ENCODE peak calls at places on chromosomes 7 and 10, in eight cellular contexts. One of them, this sample, is unnamed.

GRCh38 chr7:50662059-50662689 is 97.0 kb upstream of the DDC start:
- DNase-seq in omental fat pad: no peak
- DNase-seq in right lobe of liver: no peak
- DNase-seq in foreskin fibroblast: no peak
- DNase-seq in AG09309: no peak
- DNase-seq in psoas muscle: no peak
- DNase-seq in mammary epithelial cell: peak; percentile 14
- DNase-seq in AG10803: no peak
- DNase-seq in this sample: no peak

GRCh38 chr7:68691261-68692216 is 906.7 kb upstream of the AUTS2 start:
- DNase-seq in omental fat pad: peak; percentile 34
- DNase-seq in right lobe of liver: no peak
- DNase-seq in foreskin fibroblast: peak; percentile 10
- DNase-seq in AG09309: peak; percentile 69
- DNase-seq in psoas muscle: peak; percentile 59
- DNase-seq in mammary epithelial cell: no peak
- DNase-seq in AG10803: peak; percentile 95
- DNase-seq in this sample: no peak

GRCh38 chr7:28678421-28678965 is 266.2 kb downstream of the CREB5 start:
- DNase-seq in omental fat pad: no peak
- DNase-seq in right lobe of liver: no peak
- DNase-seq in foreskin fibroblast: no peak
- DNase-seq in AG09309: no peak
- DNase-seq in psoas muscle: no peak
- DNase-seq in mammary epithelial cell: peak; percentile 32
- DNase-seq in AG10803: no peak
- DNase-seq in this sample: no peak

GRCh38 chr10:43214071-43214955 is 52.6 kb downstream of the RASGEF1A start:
- DNase-seq in omental fat pad: no peak
- DNase-seq in right lobe of liver: no peak
- DNase-seq in foreskin fibroblast: no peak
- DNase-seq in AG09309: peak; percentile 4
- DNase-seq in psoas muscle: peak; percentile 13
- DNase-seq in mammary epithelial cell: peak; percentile 9
- DNase-seq in AG10803: peak; percentile 21
- DNase-seq in this sample: no peak

GRCh38 chr7:142445019-142445686 is 187.3 kb upstream of the PRSS58 start:
- DNase-seq in omental fat pad: no peak
- DNase-seq in right lobe of liver: no peak
- DNase-seq in foreskin fibroblast: no peak
- DNase-seq in AG09309: no peak
- DNase-seq in psoas muscle: no peak
- DNase-seq in mammary epithelial cell: no peak
- DNase-seq in AG10803: no peak
- DNase-seq in this sample: no peak

GRCh38 chr10:131781076-131781475 is 119.7 kb upstream of the PPP2R2D start:
- DNase-seq in omental fat pad: no peak
- DNase-seq in right lobe of liver: no peak
- DNase-seq in foreskin fibroblast: no peak
- DNase-seq in AG09309: no peak
- DNase-seq in psoas muscle: no peak
- DNase-seq in mammary epithelial cell: no peak
- DNase-seq in AG10803: no peak
- DNase-seq in this sample: no peak

GRCh38 chr7:157615101-157615817 is 278.5 kb downstream of the DNAJB6 start:
- DNase-seq in omental fat pad: no peak
- DNase-seq in right lobe of liver: no peak
- DNase-seq in foreskin fibroblast: no peak
- DNase-seq in AG09309: no peak
- DNase-seq in psoas muscle: no peak
- DNase-seq in mammary epithelial cell: no peak
- DNase-seq in AG10803: no peak
- DNase-seq in this sample: peak; percentile 66

GRCh38 chr7:25454562-25455031 is 226.3 kb upstream of the NPVF start:
- DNase-seq in omental fat pad: no peak
- DNase-seq in right lobe of liver: no peak
- DNase-seq in foreskin fibroblast: no peak
- DNase-seq in AG09309: no peak
- DNase-seq in psoas muscle: peak; percentile 63
- DNase-seq in mammary epithelial cell: no peak
- DNase-seq in AG10803: no peak
- DNase-seq in this sample: peak; percentile 69

GRCh38 chr7:114761973-114762372 is 159.9 kb upstream of the MDFIC start:
- DNase-seq in omental fat pad: no peak
- DNase-seq in right lobe of liver: no peak
- DNase-seq in foreskin fibroblast: no peak
- DNase-seq in AG09309: no peak
- DNase-seq in psoas muscle: no peak
- DNase-seq in mammary epithelial cell: no peak
- DNase-seq in AG10803: no peak
- DNase-seq in this sample: no peak

GRCh38 chr10:11663763-11664555 is 52.5 kb upstream of the USP6NL start:
- DNase-seq in omental fat pad: no peak
- DNase-seq in right lobe of liver: no peak
- DNase-seq in foreskin fibroblast: no peak
- DNase-seq in AG09309: no peak
- DNase-seq in psoas muscle: no peak
- DNase-seq in mammary epithelial cell: no peak
- DNase-seq in AG10803: no peak
- DNase-seq in this sample: no peak

GRCh38 chr10:18043148-18043547 is 91.4 kb downstream of the SLC39A12 start:
- DNase-seq in omental fat pad: no peak
- DNase-seq in right lobe of liver: no peak
- DNase-seq in foreskin fibroblast: no peak
- DNase-seq in AG09309: no peak
- DNase-seq in psoas muscle: no peak
- DNase-seq in mammary epithelial cell: no peak
- DNase-seq in AG10803: no peak
- DNase-seq in this sample: no peak

GRCh38 chr7:105723582-105723981 is 142.3 kb upstream of the EFCAB10 start:
- DNase-seq in omental fat pad: no peak
- DNase-seq in right lobe of liver: no peak
- DNase-seq in foreskin fibroblast: no peak
- DNase-seq in AG09309: no peak
- DNase-seq in psoas muscle: no peak
- DNase-seq in mammary epithelial cell: no peak
- DNase-seq in AG10803: no peak
- DNase-seq in this sample: no peak

GRCh38 chr7:153657182-153657800 is 394.9 kb upstream of the DPP6 start:
- DNase-seq in omental fat pad: no peak
- DNase-seq in right lobe of liver: no peak
- DNase-seq in foreskin fibroblast: no peak
- DNase-seq in AG09309: no peak
- DNase-seq in psoas muscle: no peak
- DNase-seq in mammary epithelial cell: no peak
- DNase-seq in AG10803: no peak
- DNase-seq in this sample: no peak

GRCh38 chr7:98217623-98218582 is 6.7 kb downstream of the BHLHA15 start:
- DNase-seq in omental fat pad: no peak
- DNase-seq in right lobe of liver: no peak
- DNase-seq in foreskin fibroblast: no peak
- DNase-seq in AG09309: no peak
- DNase-seq in psoas muscle: peak; percentile 46
- DNase-seq in mammary epithelial cell: no peak
- DNase-seq in AG10803: no peak
- DNase-seq in this sample: peak; percentile 59

GRCh38 chr10:54441286-54441685 is 359.7 kb downstream of the PCDH15 start:
- DNase-seq in omental fat pad: no peak
- DNase-seq in right lobe of liver: no peak
- DNase-seq in foreskin fibroblast: no peak
- DNase-seq in AG09309: no peak
- DNase-seq in psoas muscle: no peak
- DNase-seq in mammary epithelial cell: no peak
- DNase-seq in AG10803: no peak
- DNase-seq in this sample: no peak

GRCh38 chr10:122850705-122851640 is 5.3 kb upstream of the CUZD1 start:
- DNase-seq in omental fat pad: no peak
- DNase-seq in right lobe of liver: no peak
- DNase-seq in foreskin fibroblast: no peak
- DNase-seq in AG09309: no peak
- DNase-seq in psoas muscle: no peak
- DNase-seq in mammary epithelial cell: no peak
- DNase-seq in AG10803: no peak
- DNase-seq in this sample: no peak

GRCh38 chr10:12455774-12456173 is 106.4 kb downstream of the CAMK1D start:
- DNase-seq in omental fat pad: no peak
- DNase-seq in right lobe of liver: no peak
- DNase-seq in foreskin fibroblast: peak; percentile 20
- DNase-seq in AG09309: no peak
- DNase-seq in psoas muscle: no peak
- DNase-seq in mammary epithelial cell: no peak
- DNase-seq in AG10803: no peak
- DNase-seq in this sample: no peak

DNA sequence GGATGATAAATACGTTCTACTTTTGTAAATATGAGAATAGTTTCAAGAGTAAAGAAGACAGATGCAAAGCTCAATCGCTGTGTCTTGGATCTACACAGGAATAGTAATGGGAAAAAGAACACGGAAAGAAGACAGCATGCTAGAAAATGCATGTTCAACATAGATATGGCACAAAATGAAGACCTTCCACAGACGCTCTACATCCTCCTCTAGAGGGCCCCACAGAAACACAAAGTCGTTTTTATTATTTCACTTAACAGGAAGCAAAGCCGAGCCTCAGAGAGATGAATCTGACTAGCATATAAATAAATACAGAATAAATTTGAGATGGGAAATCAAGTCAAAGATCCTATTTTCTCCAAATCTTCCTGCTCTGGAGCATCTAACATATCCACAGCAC is 292.6 kb downstream of the PARD3 start:
- DNase-seq in omental fat pad: no peak
- DNase-seq in right lobe of liver: no peak
- DNase-seq in foreskin fibroblast: no peak
- DNase-seq in AG09309: no peak
- DNase-seq in psoas muscle: no peak
- DNase-seq in mammary epithelial cell: no peak
- DNase-seq in AG10803: no peak
- DNase-seq in this sample: no peak
- TF ChIP-seq CTCF in omental fat pad: no peak
- TF ChIP-seq CTCF in right lobe of liver: peak; percentile 47
- TF ChIP-seq CTCF in foreskin fibroblast: peak; percentile 10
- TF ChIP-seq CTCF in AG09309: peak; percentile 35
- TF ChIP-seq CTCF in psoas muscle: no peak
- TF ChIP-seq CTCF in mammary epithelial cell: no peak
- TF ChIP-seq CTCF in AG10803: peak; percentile 27
- TF ChIP-seq CTCF in this sample: no peak

GRCh38 chr7:112969946-112970345 is 116.7 kb downstream of the GPR85 start:
- DNase-seq in omental fat pad: no peak
- DNase-seq in right lobe of liver: no peak
- DNase-seq in foreskin fibroblast: no peak
- DNase-seq in AG09309: no peak
- DNase-seq in psoas muscle: no peak
- DNase-seq in mammary epithelial cell: no peak
- DNase-seq in AG10803: no peak
- DNase-seq in this sample: no peak

GRCh38 chr7:112965506-112965905 is 121.1 kb downstream of the GPR85 start:
- DNase-seq in omental fat pad: no peak
- DNase-seq in right lobe of liver: no peak
- DNase-seq in foreskin fibroblast: no peak
- DNase-seq in AG09309: no peak
- DNase-seq in psoas muscle: no peak
- DNase-seq in mammary epithelial cell: no peak
- DNase-seq in AG10803: peak; percentile 36
- DNase-seq in this sample: no peak

GRCh38 chr7:112970771-112971170 is 115.9 kb downstream of the GPR85 start:
- DNase-seq in omental fat pad: no peak
- DNase-seq in right lobe of liver: no peak
- DNase-seq in foreskin fibroblast: no peak
- DNase-seq in AG09309: no peak
- DNase-seq in psoas muscle: no peak
- DNase-seq in mammary epithelial cell: no peak
- DNase-seq in AG10803: no peak
- DNase-seq in this sample: no peak
- TF ChIP-seq CTCF in omental fat pad: no peak
- TF ChIP-seq CTCF in right lobe of liver: no peak
- TF ChIP-seq CTCF in foreskin fibroblast: no peak
- TF ChIP-seq CTCF in AG09309: no peak
- TF ChIP-seq CTCF in psoas muscle: no peak
- TF ChIP-seq CTCF in mammary epithelial cell: no peak
- TF ChIP-seq CTCF in AG10803: no peak
- TF ChIP-seq CTCF in this sample: no peak

DNA sequence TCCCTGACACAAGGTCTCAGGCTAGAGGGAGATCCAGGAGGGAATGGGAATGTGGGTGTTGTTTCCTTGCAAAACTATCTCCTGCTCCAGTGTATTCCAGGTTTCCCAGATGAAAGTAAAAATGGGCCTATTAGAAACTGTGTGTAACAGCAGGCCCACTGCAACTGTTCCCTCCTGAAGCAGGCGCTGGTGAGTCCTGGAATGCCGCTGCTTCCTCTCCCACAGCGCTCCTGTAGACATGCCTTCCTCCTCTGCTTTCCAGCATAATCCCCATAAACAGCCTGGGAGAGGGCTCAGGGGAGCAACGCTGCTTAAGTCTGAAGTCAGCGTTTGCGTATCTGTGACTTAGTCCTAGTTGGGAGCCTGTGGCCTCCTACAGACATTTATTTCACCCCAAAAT is 551.1 kb upstream of the FOXK1 start:
- DNase-seq in omental fat pad: no peak
- DNase-seq in right lobe of liver: no peak
- DNase-seq in foreskin fibroblast: no peak
- DNase-seq in AG09309: no peak
- DNase-seq in psoas muscle: no peak
- DNase-seq in mammary epithelial cell: no peak
- DNase-seq in AG10803: no peak
- DNase-seq in this sample: peak; percentile 14
- TF ChIP-seq CTCF in omental fat pad: no peak
- TF ChIP-seq CTCF in right lobe of liver: no peak
- TF ChIP-seq CTCF in foreskin fibroblast: no peak
- TF ChIP-seq CTCF in AG09309: no peak
- TF ChIP-seq CTCF in psoas muscle: no peak
- TF ChIP-seq CTCF in mammary epithelial cell: no peak
- TF ChIP-seq CTCF in AG10803: no peak
- TF ChIP-seq CTCF in this sample: no peak

GRCh38 chr7:121303422-121304171 is 25.2 kb upstream of the WNT16 start:
- DNase-seq in omental fat pad: no peak
- DNase-seq in right lobe of liver: no peak
- DNase-seq in foreskin fibroblast: no peak
- DNase-seq in AG09309: no peak
- DNase-seq in psoas muscle: no peak
- DNase-seq in mammary epithelial cell: no peak
- DNase-seq in AG10803: no peak
- DNase-seq in this sample: no peak
- TF ChIP-seq CTCF in omental fat pad: no peak
- TF ChIP-seq CTCF in right lobe of liver: no peak
- TF ChIP-seq CTCF in foreskin fibroblast: no peak
- TF ChIP-seq CTCF in AG09309: peak; percentile 7
- TF ChIP-seq CTCF in psoas muscle: no peak
- TF ChIP-seq CTCF in mammary epithelial cell: no peak
- TF ChIP-seq CTCF in AG10803: no peak
- TF ChIP-seq CTCF in this sample: no peak

DNA sequence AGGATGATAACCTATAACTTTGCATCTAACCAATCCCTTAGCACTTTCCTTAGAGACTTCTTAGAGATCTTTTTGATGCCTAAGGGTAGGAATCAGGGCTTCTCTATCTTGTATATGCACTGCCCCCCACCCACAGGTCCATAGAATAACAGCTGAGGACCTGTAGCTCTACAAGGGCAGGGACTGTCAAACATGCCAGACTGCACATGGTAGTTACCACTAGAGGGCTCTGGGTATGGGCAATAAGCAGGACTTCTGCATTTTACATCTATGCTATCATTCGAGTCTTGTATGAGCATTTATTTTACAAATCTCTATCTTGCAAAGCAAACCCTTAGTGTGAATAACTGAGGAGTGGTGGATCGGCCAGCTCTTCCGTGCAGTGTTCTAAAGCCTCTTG is 219.1 kb downstream of the WDR11 start:
- DNase-seq in omental fat pad: no peak
- DNase-seq in right lobe of liver: no peak
- DNase-seq in foreskin fibroblast: no peak
- DNase-seq in AG09309: no peak
- DNase-seq in psoas muscle: no peak
- DNase-seq in mammary epithelial cell: peak; percentile 35
- DNase-seq in AG10803: no peak
- DNase-seq in this sample: no peak
- TF ChIP-seq CTCF in omental fat pad: no peak
- TF ChIP-seq CTCF in right lobe of liver: peak; percentile 68
- TF ChIP-seq CTCF in foreskin fibroblast: no peak
- TF ChIP-seq CTCF in AG09309: no peak
- TF ChIP-seq CTCF in psoas muscle: no peak
- TF ChIP-seq CTCF in mammary epithelial cell: peak; percentile 63
- TF ChIP-seq CTCF in AG10803: no peak
- TF ChIP-seq CTCF in this sample: no peak